ENCODE peak calls at places on chromosomes 7 and 10, in five cellular contexts. One of them, this sample, is unnamed.

GRCh38 chr10:95275726-95276366 is 15.0 kb downstream of the PDLIM1 start:
- DNase-seq in vagina: peak
- DNase-seq in hepatocyte: no peak
- DNase-seq in CD4-positive, alpha-beta T cell: no peak
- DNase-seq in brain microvascular endothelial cell: peak
- DNase-seq in this sample: no peak

GRCh38 chr7:75045881-75046280 is 27.7 kb downstream of the RCC1L start:
- DNase-seq in brain microvascular endothelial cell: no peak
- DNase-seq in CD4-positive, alpha-beta T cell: no peak
- DNase-seq in vagina: no peak
- DNase-seq in hepatocyte: no peak
- DNase-seq in this sample: no peak

GRCh38 chr7:117127585-117128168 is 174.4 kb downstream of the ST7 start:
- DNase-seq in hepatocyte: peak
- DNase-seq in vagina: no peak
- DNase-seq in brain microvascular endothelial cell: peak
- DNase-seq in CD4-positive, alpha-beta T cell: peak
- DNase-seq in this sample: no peak

GRCh38 chr7:134792968-134793367 is 13.5 kb downstream of the CALD1 start:
- DNase-seq in vagina: no peak
- DNase-seq in CD4-positive, alpha-beta T cell: no peak
- DNase-seq in hepatocyte: no peak
- DNase-seq in brain microvascular endothelial cell: peak
- DNase-seq in this sample: no peak

GRCh38 chr10:125161570-125162139 is 1.3 kb upstream of the CTBP2 start:
- DNase-seq in brain microvascular endothelial cell: no peak
- DNase-seq in CD4-positive, alpha-beta T cell: no peak
- DNase-seq in hepatocyte: peak
- DNase-seq in vagina: no peak
- DNase-seq in this sample: no peak

GRCh38 chr7:69624431-69624830 is 26.2 kb downstream of the AUTS2 start:
- DNase-seq in hepatocyte: no peak
- DNase-seq in vagina: no peak
- DNase-seq in brain microvascular endothelial cell: no peak
- DNase-seq in CD4-positive, alpha-beta T cell: no peak
- DNase-seq in this sample: no peak

GRCh38 chr10:71713135-71714040 is 6.2 kb downstream of the C10orf105 start:
- DNase-seq in CD4-positive, alpha-beta T cell: no peak
- DNase-seq in vagina: peak
- DNase-seq in brain microvascular endothelial cell: peak
- DNase-seq in hepatocyte: peak
- DNase-seq in this sample: peak

GRCh38 chr7:115087437-115087836 is 165.5 kb downstream of the MDFIC start:
- DNase-seq in hepatocyte: peak
- DNase-seq in vagina: no peak
- DNase-seq in brain microvascular endothelial cell: peak
- DNase-seq in CD4-positive, alpha-beta T cell: no peak
- DNase-seq in this sample: no peak

GRCh38 chr10:30415613-30416012 is 18.4 kb upstream of the MAP3K8 start:
- DNase-seq in brain microvascular endothelial cell: no peak
- DNase-seq in CD4-positive, alpha-beta T cell: no peak
- DNase-seq in hepatocyte: no peak
- DNase-seq in vagina: no peak
- DNase-seq in this sample: no peak

GRCh38 chr7:24952464-24952863 is 27.5 kb downstream of the OSBPL3 start:
- DNase-seq in hepatocyte: no peak
- DNase-seq in CD4-positive, alpha-beta T cell: no peak
- DNase-seq in brain microvascular endothelial cell: no peak
- DNase-seq in vagina: no peak
- DNase-seq in this sample: no peak

GRCh38 chr10:45425628-45426563 is 51.9 kb downstream of the ALOX5 start:
- DNase-seq in brain microvascular endothelial cell: no peak
- DNase-seq in vagina: peak
- DNase-seq in hepatocyte: no peak
- DNase-seq in CD4-positive, alpha-beta T cell: no peak
- DNase-seq in this sample: no peak

GRCh38 chr10:45427305-45427955 is 53.4 kb downstream of the ALOX5 start:
- DNase-seq in brain microvascular endothelial cell: no peak
- DNase-seq in vagina: no peak
- DNase-seq in CD4-positive, alpha-beta T cell: no peak
- DNase-seq in hepatocyte: no peak
- DNase-seq in this sample: no peak

GRCh38 chr10:45428611-45429510 is 54.8 kb downstream of the ALOX5 start:
- DNase-seq in vagina: peak
- DNase-seq in CD4-positive, alpha-beta T cell: no peak
- DNase-seq in hepatocyte: no peak
- DNase-seq in brain microvascular endothelial cell: no peak
- DNase-seq in this sample: no peak

GRCh38 chr10:45429790-45430189 is 55.8 kb downstream of the ALOX5 start:
- DNase-seq in vagina: no peak
- DNase-seq in CD4-positive, alpha-beta T cell: no peak
- DNase-seq in brain microvascular endothelial cell: no peak
- DNase-seq in hepatocyte: no peak
- DNase-seq in this sample: no peak

DNA sequence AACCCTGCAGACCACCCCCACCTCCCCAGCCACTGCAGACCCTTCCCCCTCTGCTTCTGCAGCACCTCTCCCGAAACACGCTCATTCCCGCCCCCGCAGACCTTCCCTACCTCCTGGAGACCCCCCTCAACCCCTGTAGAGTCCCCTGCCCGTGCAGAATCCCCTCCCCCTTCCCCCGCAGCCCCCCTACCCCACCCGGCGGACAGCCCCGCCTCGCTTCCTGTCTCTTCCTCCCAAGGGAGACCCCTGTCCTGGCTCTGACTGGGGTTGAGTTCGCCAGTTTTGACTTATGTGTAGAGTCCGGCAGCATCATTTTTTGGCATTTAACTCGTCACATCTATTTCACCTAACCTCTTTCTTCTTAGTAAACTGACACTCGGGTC is 53.9 kb downstream of the ALOX5 start:
- DNase-seq in CD4-positive, alpha-beta T cell: no peak
- DNase-seq in hepatocyte: no peak
- DNase-seq in brain microvascular endothelial cell: no peak
- DNase-seq in vagina: no peak
- DNase-seq in this sample: no peak
- H3K27ac ChIP-seq in CD4-positive, alpha-beta T cell: no peak
- H3K27ac ChIP-seq in hepatocyte: no peak
- H3K27ac ChIP-seq in brain microvascular endothelial cell: no peak
- H3K27ac ChIP-seq in vagina: no peak
- H3K27ac ChIP-seq in this sample: no peak

GRCh38 chr7:860149-860548 is 16.2 kb upstream of the GET4 start:
- DNase-seq in vagina: no peak
- DNase-seq in hepatocyte: no peak
- DNase-seq in CD4-positive, alpha-beta T cell: no peak
- DNase-seq in brain microvascular endothelial cell: no peak
- DNase-seq in this sample: no peak
- H3K27ac ChIP-seq in vagina: no peak
- H3K27ac ChIP-seq in hepatocyte: no peak
- H3K27ac ChIP-seq in CD4-positive, alpha-beta T cell: no peak
- H3K27ac ChIP-seq in brain microvascular endothelial cell: no peak
- H3K27ac ChIP-seq in this sample: no peak

DNA sequence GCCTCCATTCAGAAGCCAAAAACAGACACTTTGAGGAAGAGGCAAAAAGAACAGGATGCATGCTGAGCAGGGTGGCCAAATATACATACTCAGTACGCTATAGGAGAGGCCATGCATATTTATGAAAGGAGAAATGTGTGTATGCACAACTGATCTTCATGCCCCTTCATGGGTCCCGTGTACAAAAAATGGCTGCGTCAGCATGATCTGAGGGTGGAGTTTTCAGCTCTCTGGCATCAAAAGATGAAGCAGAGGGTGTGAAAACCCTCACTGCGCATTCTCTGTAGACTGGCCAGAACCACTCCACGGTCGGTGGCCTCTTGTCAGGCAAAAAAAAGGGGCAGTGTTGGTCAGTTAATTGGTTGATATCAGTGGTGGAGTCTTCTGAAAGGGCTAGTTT is 35.4 kb upstream of the OIT3 start:
- DNase-seq in brain microvascular endothelial cell: no peak
- DNase-seq in hepatocyte: no peak
- DNase-seq in vagina: no peak
- DNase-seq in CD4-positive, alpha-beta T cell: no peak
- DNase-seq in this sample: no peak
- H3K27ac ChIP-seq in brain microvascular endothelial cell: no peak
- H3K27ac ChIP-seq in hepatocyte: no peak
- H3K27ac ChIP-seq in vagina: no peak
- H3K27ac ChIP-seq in CD4-positive, alpha-beta T cell: no peak
- H3K27ac ChIP-seq in this sample: no peak

GRCh38 chr10:62763155-62763554 is 41.4 kb upstream of the ADO start:
- DNase-seq in hepatocyte: no peak
- DNase-seq in brain microvascular endothelial cell: no peak
- DNase-seq in CD4-positive, alpha-beta T cell: no peak
- DNase-seq in vagina: no peak
- DNase-seq in this sample: no peak

GRCh38 chr10:62759599-62760175 is 44.8 kb upstream of the ADO start:
- DNase-seq in hepatocyte: no peak
- DNase-seq in vagina: no peak
- DNase-seq in CD4-positive, alpha-beta T cell: no peak
- DNase-seq in brain microvascular endothelial cell: no peak
- DNase-seq in this sample: no peak

GRCh38 chr10:62761115-62761514 is 43.4 kb upstream of the ADO start:
- DNase-seq in CD4-positive, alpha-beta T cell: no peak
- DNase-seq in vagina: no peak
- DNase-seq in brain microvascular endothelial cell: no peak
- DNase-seq in hepatocyte: peak
- DNase-seq in this sample: no peak

GRCh38 chr10:62755662-62756653 is 48.6 kb upstream of the ADO start:
- DNase-seq in brain microvascular endothelial cell: no peak
- DNase-seq in vagina: no peak
- DNase-seq in CD4-positive, alpha-beta T cell: no peak
- DNase-seq in hepatocyte: no peak
- DNase-seq in this sample: no peak

DNA sequence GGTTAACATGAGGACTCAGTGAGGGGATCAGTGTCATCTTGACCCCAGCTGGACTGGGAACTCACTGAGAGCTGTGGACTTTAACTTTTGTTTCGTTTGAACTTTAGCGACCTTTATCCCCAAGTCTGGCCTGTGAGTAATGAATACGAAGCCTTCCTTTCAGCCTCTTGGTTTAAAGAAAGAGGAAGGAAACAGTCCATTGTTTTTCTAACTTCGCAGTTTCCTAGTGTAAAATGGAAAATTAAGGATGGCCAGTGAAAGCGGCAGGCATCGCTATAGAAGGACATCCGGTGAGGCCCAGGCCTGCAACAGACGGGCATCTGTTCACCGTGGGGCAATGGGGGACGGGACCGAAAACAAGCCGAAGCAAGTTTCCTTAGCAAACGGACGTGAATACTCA is 44.1 kb upstream of the ADO start:
- DNase-seq in hepatocyte: no peak
- DNase-seq in vagina: no peak
- DNase-seq in brain microvascular endothelial cell: no peak
- DNase-seq in CD4-positive, alpha-beta T cell: no peak
- DNase-seq in this sample: no peak
- H3K27ac ChIP-seq in hepatocyte: peak
- H3K27ac ChIP-seq in vagina: no peak
- H3K27ac ChIP-seq in brain microvascular endothelial cell: no peak
- H3K27ac ChIP-seq in CD4-positive, alpha-beta T cell: no peak
- H3K27ac ChIP-seq in this sample: no peak

GRCh38 chr7:45007571-45008328 is 7.7 kb downstream of the CCM2 start:
- DNase-seq in vagina: no peak
- DNase-seq in brain microvascular endothelial cell: no peak
- DNase-seq in CD4-positive, alpha-beta T cell: no peak
- DNase-seq in hepatocyte: no peak
- DNase-seq in this sample: no peak
- H3K27ac ChIP-seq in vagina: no peak
- H3K27ac ChIP-seq in brain microvascular endothelial cell: no peak
- H3K27ac ChIP-seq in CD4-positive, alpha-beta T cell: no peak
- H3K27ac ChIP-seq in hepatocyte: no peak
- H3K27ac ChIP-seq in this sample: peak

DNA sequence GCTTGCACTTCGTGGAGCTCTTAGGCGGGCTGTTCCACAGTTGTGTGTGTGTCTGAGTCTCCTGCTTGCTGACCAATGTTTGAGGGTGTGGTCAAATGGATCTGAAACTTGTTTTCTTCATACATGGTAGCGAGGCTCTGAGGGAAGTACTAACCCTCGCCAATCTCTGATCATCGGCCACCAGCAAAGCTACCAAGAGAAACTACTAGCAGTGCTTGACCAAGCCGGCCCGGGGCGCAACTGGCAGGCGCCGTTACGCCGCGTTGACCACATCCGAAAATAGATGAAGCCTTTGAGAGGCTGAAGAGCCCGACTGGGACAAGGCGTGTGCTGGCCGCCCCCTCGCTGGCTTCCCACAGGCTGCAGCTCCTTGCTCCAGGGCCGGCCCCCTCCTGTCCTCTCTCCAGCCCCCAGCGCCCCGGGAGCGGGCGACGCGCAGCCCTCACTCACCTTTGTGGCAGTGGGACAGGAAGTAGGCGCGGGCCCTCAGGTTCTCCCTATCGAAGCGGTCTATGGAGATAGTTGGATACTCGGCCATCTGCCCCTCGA is 370 bp downstream of the DCLRE1C start:
- DNase-seq in CD4-positive, alpha-beta T cell: no peak
- DNase-seq in brain microvascular endothelial cell: peak
- DNase-seq in hepatocyte: peak
- DNase-seq in vagina: no peak
- DNase-seq in this sample: peak
- H3K27ac ChIP-seq in CD4-positive, alpha-beta T cell: peak
- H3K27ac ChIP-seq in brain microvascular endothelial cell: peak
- H3K27ac ChIP-seq in hepatocyte: peak
- H3K27ac ChIP-seq in vagina: peak
- H3K27ac ChIP-seq in this sample: peak

GRCh38 chr7:106332186-106332585 is 47.4 kb upstream of the NAMPT start:
- DNase-seq in vagina: no peak
- DNase-seq in hepatocyte: no peak
- DNase-seq in brain microvascular endothelial cell: no peak
- DNase-seq in CD4-positive, alpha-beta T cell: no peak
- DNase-seq in this sample: no peak

GRCh38 chr7:106326594-106327537 is 42.1 kb upstream of the NAMPT start:
- DNase-seq in vagina: no peak
- DNase-seq in hepatocyte: no peak
- DNase-seq in CD4-positive, alpha-beta T cell: no peak
- DNase-seq in brain microvascular endothelial cell: no peak
- DNase-seq in this sample: no peak

GRCh38 chr7:106329971-106330733 is 45.4 kb upstream of the NAMPT start:
- DNase-seq in brain microvascular endothelial cell: peak
- DNase-seq in CD4-positive, alpha-beta T cell: no peak
- DNase-seq in hepatocyte: no peak
- DNase-seq in vagina: no peak
- DNase-seq in this sample: no peak

GRCh38 chr7:106327538-106328481 is 43.0 kb upstream of the NAMPT start:
- DNase-seq in hepatocyte: no peak
- DNase-seq in brain microvascular endothelial cell: no peak
- DNase-seq in vagina: no peak
- DNase-seq in CD4-positive, alpha-beta T cell: no peak
- DNase-seq in this sample: no peak

DNA sequence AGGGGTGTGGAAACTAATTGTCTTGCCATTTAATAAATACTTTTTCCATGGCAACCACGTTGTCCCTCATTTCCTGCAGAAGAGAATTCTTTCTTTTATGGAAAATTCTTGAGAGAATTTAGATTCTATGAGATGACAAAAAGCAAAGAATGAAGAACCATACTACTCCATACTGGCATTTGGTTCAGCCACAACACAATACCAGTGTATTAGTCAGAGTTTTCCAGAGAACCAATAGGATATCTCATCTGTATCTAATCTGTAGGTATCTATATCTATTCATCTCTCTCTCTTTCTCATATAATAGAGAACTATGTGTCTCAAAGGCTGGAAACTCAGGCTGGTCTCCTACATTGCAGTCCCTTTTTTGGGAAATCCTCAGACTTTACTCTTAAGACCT is 44.6 kb upstream of the NAMPT start:
- DNase-seq in hepatocyte: no peak
- DNase-seq in brain microvascular endothelial cell: no peak
- DNase-seq in vagina: no peak
- DNase-seq in CD4-positive, alpha-beta T cell: no peak
- DNase-seq in this sample: no peak
- H3K27ac ChIP-seq in hepatocyte: no peak
- H3K27ac ChIP-seq in brain microvascular endothelial cell: peak
- H3K27ac ChIP-seq in vagina: no peak
- H3K27ac ChIP-seq in CD4-positive, alpha-beta T cell: no peak
- H3K27ac ChIP-seq in this sample: no peak

This sample was measured in substantia nigra.